ENCODE peak calls at places on chromosome 12, in four cellular contexts. V, R, I and C are unnamed samples.

GRCh38 chr12:1503281-1503711 is 91.1 kb downstream of the FBXL14 start:
- DNase-seq in V (no peak), R (no peak), I (no peak), C (no peak)

GRCh38 chr12:87929346-87929745 is 99.9 kb downstream of the C12orf50 start:
- DNase-seq in V (no peak), R (no peak), I (no peak), C (no peak)

GRCh38 chr12:52006726-52007157 is at the start of gene TAMALIN:
- DNase-seq in V (peak), R (peak), I (peak), C (peak)

GRCh38 chr12:57611116-57611809 is at the start of gene ARHGEF25:
- DNase-seq in V (peak), R (peak), I (no peak), C (peak)

GRCh38 chr12:51430196-51430895 is 5.7 kb downstream of the SLC4A8 start:
- DNase-seq in V (no peak), R (peak), I (no peak), C (no peak)

GRCh38 chr12:16573652-16574077 is 32.3 kb downstream of the LMO3 start:
- DNase-seq in V (no peak), R (peak), I (no peak), C (peak)

GRCh38 chr12:20011200-20011599 is 357.1 kb upstream of the PDE3A start:
- DNase-seq in V (no peak), R (no peak), I (no peak), C (no peak)

GRCh38 chr12:91852646-91853045 is 293.0 kb downstream of the BTG1 start:
- DNase-seq in V (no peak), R (no peak), I (no peak), C (no peak)

GRCh38 chr12:124053855-124054254 is 80.8 kb downstream of the ZNF664 start:
- DNase-seq in V (no peak), R (peak), I (no peak), C (peak)

GRCh38 chr12:63967358-63967757 is 122.9 kb downstream of the SRGAP1 start:
- DNase-seq in V (no peak), R (no peak), I (no peak), C (no peak)

GRCh38 chr12:131044136-131044535 is 90.4 kb downstream of the ADGRD1 start:
- DNase-seq in V (no peak), R (no peak), I (no peak), C (no peak)

GRCh38 chr12:122834229-122834920 is 882 bp upstream of the HIP1R start:
- DNase-seq in V (no peak), R (no peak), I (no peak), C (peak)

GRCh38 chr12:68267892-68268396 is 14.5 kb upstream of the IL22 start:
- DNase-seq in V (no peak), R (no peak), I (no peak), C (peak)

GRCh38 chr12:65962921-65963883 is 138.9 kb downstream of the HMGA2 start:
- DNase-seq in V (no peak), R (peak), I (no peak), C (no peak)

GRCh38 chr12:74171478-74171909 is 366.1 kb upstream of the ATXN7L3B start:
- DNase-seq in V (no peak), R (no peak), I (no peak), C (no peak)

GRCh38 chr12:52847335-52848102 is 1.3 kb downstream of the KRT78 start:
- DNase-seq in V (no peak), R (no peak), I (no peak), C (peak)

GRCh38 chr12:54285150-54286041 is 4.9 kb downstream of the HNRNPA1 start:
- DNase-seq in V (no peak), R (no peak), I (no peak), C (no peak)

GRCh38 chr12:68536885-68537284 is 73.8 kb upstream of the RAP1B start:
- DNase-seq in V (no peak), R (no peak), I (no peak), C (no peak)

GRCh38 chr12:102390068-102390467 is 90.3 kb downstream of the IGF1 start:
- DNase-seq in V (no peak), R (no peak), I (no peak), C (no peak)

GRCh38 chr12:106073179-106073578 is 65.6 kb downstream of the NUAK1 start:
- DNase-seq in V (no peak), R (no peak), I (no peak), C (no peak)

GRCh38 chr12:106195638-106196037 is 52.2 kb downstream of the CKAP4 start:
- DNase-seq in V (no peak), R (no peak), I (no peak), C (peak)

GRCh38 chr12:1884651-1885050 is 33.8 kb downstream of the CACNA2D4 start:
- DNase-seq in V (no peak), R (no peak), I (no peak), C (peak)

GRCh38 chr12:41230756-41231155 is 42.6 kb downstream of the PDZRN4 start:
- DNase-seq in V (no peak), R (no peak), I (no peak), C (no peak)

GRCh38 chr12:67704071-67704470 is 55.5 kb downstream of the DYRK2 start:
- DNase-seq in V (no peak), R (no peak), I (no peak), C (no peak)

GRCh38 chr12:98799411-98799810 is 154.3 kb downstream of the APAF1 start:
- DNase-seq in V (no peak), R (peak), I (no peak), C (no peak)

GRCh38 chr12:110934093-110934852 is 13.9 kb upstream of the MYL2 start:
- DNase-seq in V (no peak), R (no peak), I (no peak), C (peak)

GRCh38 chr12:52817003-52817698 is 3.2 kb upstream of the KRT4 start:
- DNase-seq in V (no peak), R (no peak), I (no peak), C (no peak)

GRCh38 chr12:127284870-127285431 is 982.0 kb upstream of the TMEM132C start:
- DNase-seq in V (no peak), R (no peak), I (no peak), C (peak)

GRCh38 chr12:29309320-29309902 is 71.6 kb downstream of the ERGIC2 start:
- DNase-seq in V (no peak), R (no peak), I (no peak), C (peak)

GRCh38 chr12:106327256-106327852 is 24.8 kb downstream of the TCP11L2 start:
- DNase-seq in V (no peak), R (no peak), I (no peak), C (no peak)